ENCODE peak calls at places on chromosome 18, in six cellular contexts. One of them, this sample, is unnamed.

GRCh38 chr18:75638597-75639467 is 211.3 kb upstream of the SMIM21 start:
- DNase-seq in left lung: no peak
- DNase-seq in kidney: peak
- DNase-seq in adrenal gland: peak
- DNase-seq in CD4-positive, alpha-beta memory T cell: no peak
- DNase-seq in tibial nerve: peak
- DNase-seq in this sample: no peak

GRCh38 chr18:68723539-68723938 is 8.6 kb upstream of the TMX3 start:
- DNase-seq in left lung: no peak
- DNase-seq in kidney: no peak
- DNase-seq in adrenal gland: no peak
- DNase-seq in CD4-positive, alpha-beta memory T cell: no peak
- DNase-seq in tibial nerve: no peak
- DNase-seq in this sample: no peak

GRCh38 chr18:76524900-76525698 is 30.1 kb upstream of the ZNF516 start:
- DNase-seq in left lung: no peak
- DNase-seq in kidney: peak
- DNase-seq in adrenal gland: peak
- DNase-seq in CD4-positive, alpha-beta memory T cell: no peak
- DNase-seq in tibial nerve: peak
- DNase-seq in this sample: no peak

GRCh38 chr18:55501594-55502345 is 86.2 kb downstream of the TCF4 start:
- DNase-seq in left lung: no peak
- DNase-seq in kidney: no peak
- DNase-seq in adrenal gland: no peak
- DNase-seq in CD4-positive, alpha-beta memory T cell: no peak
- DNase-seq in tibial nerve: no peak
- DNase-seq in this sample: no peak

GRCh38 chr18:35178260-35178659 is 62.6 kb upstream of the ZNF397 start:
- DNase-seq in left lung: no peak
- DNase-seq in kidney: no peak
- DNase-seq in adrenal gland: peak
- DNase-seq in CD4-positive, alpha-beta memory T cell: no peak
- DNase-seq in tibial nerve: no peak
- DNase-seq in this sample: no peak

GRCh38 chr18:75811156-75811555 is 383.7 kb upstream of the SMIM21 start:
- DNase-seq in left lung: no peak
- DNase-seq in kidney: no peak
- DNase-seq in adrenal gland: no peak
- DNase-seq in CD4-positive, alpha-beta memory T cell: no peak
- DNase-seq in tibial nerve: no peak
- DNase-seq in this sample: no peak

GRCh38 chr18:64678048-64678447 is 529.2 kb upstream of the LINC00305 start:
- DNase-seq in left lung: no peak
- DNase-seq in kidney: no peak
- DNase-seq in adrenal gland: no peak
- DNase-seq in CD4-positive, alpha-beta memory T cell: no peak
- DNase-seq in tibial nerve: no peak
- DNase-seq in this sample: no peak

GRCh38 chr18:36284671-36285295 is 12.7 kb upstream of the FHOD3 start:
- DNase-seq in left lung: no peak
- DNase-seq in kidney: no peak
- DNase-seq in adrenal gland: no peak
- DNase-seq in CD4-positive, alpha-beta memory T cell: peak
- DNase-seq in tibial nerve: peak
- DNase-seq in this sample: no peak

GRCh38 chr18:63730788-63731187 is 28.0 kb downstream of the SERPINB11 start:
- DNase-seq in left lung: no peak
- DNase-seq in kidney: no peak
- DNase-seq in adrenal gland: no peak
- DNase-seq in CD4-positive, alpha-beta memory T cell: no peak
- DNase-seq in tibial nerve: no peak
- DNase-seq in this sample: no peak

GRCh38 chr18:10245517-10246175 is 208.8 kb upstream of the APCDD1 start:
- DNase-seq in left lung: no peak
- DNase-seq in kidney: no peak
- DNase-seq in adrenal gland: no peak
- DNase-seq in CD4-positive, alpha-beta memory T cell: no peak
- DNase-seq in tibial nerve: no peak
- DNase-seq in this sample: no peak

GRCh38 chr18:41378628-41379027 is 576.4 kb upstream of the PIK3C3 start:
- DNase-seq in left lung: no peak
- DNase-seq in kidney: no peak
- DNase-seq in adrenal gland: no peak
- DNase-seq in CD4-positive, alpha-beta memory T cell: no peak
- DNase-seq in tibial nerve: no peak
- DNase-seq in this sample: no peak

GRCh38 chr18:8367217-8367988 is 241.8 kb upstream of the RAB12 start:
- DNase-seq in left lung: peak
- DNase-seq in kidney: peak
- DNase-seq in adrenal gland: peak
- DNase-seq in CD4-positive, alpha-beta memory T cell: peak
- DNase-seq in tibial nerve: no peak
- DNase-seq in this sample: peak
- H3K4me3 ChIP-seq in left lung: peak
- H3K4me3 ChIP-seq in kidney: peak
- H3K4me3 ChIP-seq in adrenal gland: no peak
- H3K4me3 ChIP-seq in CD4-positive, alpha-beta memory T cell: no peak
- H3K4me3 ChIP-seq in tibial nerve: peak
- H3K4me3 ChIP-seq in this sample: peak

GRCh38 chr18:74456017-74456408 is 1.1 kb downstream of the DIPK1C start:
- DNase-seq in left lung: no peak
- DNase-seq in kidney: no peak
- DNase-seq in adrenal gland: no peak
- DNase-seq in CD4-positive, alpha-beta memory T cell: no peak
- DNase-seq in tibial nerve: no peak
- DNase-seq in this sample: no peak
- H3K4me3 ChIP-seq in left lung: no peak
- H3K4me3 ChIP-seq in kidney: peak
- H3K4me3 ChIP-seq in adrenal gland: no peak
- H3K4me3 ChIP-seq in CD4-positive, alpha-beta memory T cell: no peak
- H3K4me3 ChIP-seq in tibial nerve: peak
- H3K4me3 ChIP-seq in this sample: no peak

GRCh38 chr18:7572837-7573236 is 5.7 kb downstream of the PTPRM start:
- DNase-seq in left lung: no peak
- DNase-seq in kidney: no peak
- DNase-seq in adrenal gland: no peak
- DNase-seq in CD4-positive, alpha-beta memory T cell: no peak
- DNase-seq in tibial nerve: no peak
- DNase-seq in this sample: no peak
- H3K4me3 ChIP-seq in left lung: no peak
- H3K4me3 ChIP-seq in kidney: no peak
- H3K4me3 ChIP-seq in adrenal gland: no peak
- H3K4me3 ChIP-seq in CD4-positive, alpha-beta memory T cell: no peak
- H3K4me3 ChIP-seq in tibial nerve: no peak
- H3K4me3 ChIP-seq in this sample: no peak

GRCh38 chr18:69936191-69936558 is 11.5 kb downstream of the CD226 start:
- DNase-seq in left lung: no peak
- DNase-seq in kidney: no peak
- DNase-seq in adrenal gland: peak
- DNase-seq in CD4-positive, alpha-beta memory T cell: no peak
- DNase-seq in tibial nerve: no peak
- DNase-seq in this sample: no peak

GRCh38 chr18:69941183-69941582 is 6.5 kb downstream of the CD226 start:
- DNase-seq in left lung: no peak
- DNase-seq in kidney: no peak
- DNase-seq in adrenal gland: no peak
- DNase-seq in CD4-positive, alpha-beta memory T cell: no peak
- DNase-seq in tibial nerve: no peak
- DNase-seq in this sample: no peak

GRCh38 chr18:69934866-69935265 is 12.8 kb downstream of the CD226 start:
- DNase-seq in left lung: no peak
- DNase-seq in kidney: no peak
- DNase-seq in adrenal gland: no peak
- DNase-seq in CD4-positive, alpha-beta memory T cell: no peak
- DNase-seq in tibial nerve: no peak
- DNase-seq in this sample: no peak

GRCh38 chr18:69935319-69936190 is 12.1 kb downstream of the CD226 start:
- DNase-seq in left lung: no peak
- DNase-seq in kidney: no peak
- DNase-seq in adrenal gland: no peak
- DNase-seq in CD4-positive, alpha-beta memory T cell: peak
- DNase-seq in tibial nerve: no peak
- DNase-seq in this sample: no peak
- H3K4me3 ChIP-seq in left lung: no peak
- H3K4me3 ChIP-seq in kidney: no peak
- H3K4me3 ChIP-seq in adrenal gland: no peak
- H3K4me3 ChIP-seq in CD4-positive, alpha-beta memory T cell: peak
- H3K4me3 ChIP-seq in tibial nerve: no peak
- H3K4me3 ChIP-seq in this sample: peak